ENCODE peak calls at places on chromosomes 7 and 10, in nine cellular contexts. L is mesothelial cell of epicardium, G is astrocyte of the spinal cord, X is endothelial cell, E is transverse colon, C is A549, N is cardiac muscle cell, O is thyroid gland, R is ovary. M is an unnamed sample.

GRCh38 chr10:35340975-35341374 is 4.7 kb downstream of the CCNY start:
- DNase-seq in L (no peak), G (no peak), X (no peak), E (no peak), C (no peak), N (peak), O (no peak), R (no peak), M (no peak)

GRCh38 chr7:78435355-78435754 is 636.8 kb downstream of the PHTF2 start:
- DNase-seq in L (no peak), G (no peak), X (no peak), E (no peak), C (no peak), N (no peak), O (peak), R (no peak), M (no peak)

GRCh38 chr7:147519062-147519461 is 1071.5 kb upstream of the C7orf33 start:
- DNase-seq in L (no peak), G (no peak), X (no peak), E (no peak), C (no peak), N (no peak), O (no peak), R (no peak), M (no peak)

GRCh38 chr10:71812016-71812912 is 38.8 kb downstream of the PSAP start:
- DNase-seq in L (peak), G (peak), X (peak), E (peak), C (peak), N (peak), O (peak), R (peak), M (peak)

GRCh38 chr7:139081584-139081983 is 27.9 kb downstream of the ZC3HAV1 start:
- DNase-seq in L (no peak), G (no peak), X (no peak), E (no peak), C (no peak), N (no peak), O (no peak), R (no peak), M (no peak)

GRCh38 chr10:122310311-122311050 is 39.4 kb downstream of the BTBD16 start:
- DNase-seq in L (no peak), G (peak), X (peak), E (peak), C (peak), N (no peak), O (no peak), R (no peak), M (no peak)

GRCh38 chr10:66695046-66695445 is 230.8 kb upstream of the LRRTM3 start:
- DNase-seq in L (no peak), G (no peak), X (no peak), E (no peak), C (no peak), N (no peak), O (no peak), R (no peak), M (no peak)

GRCh38 chr10:72061491-72061890 is 26.9 kb downstream of the SPOCK2 start:
- DNase-seq in L (no peak), G (no peak), X (peak), E (no peak), C (no peak), N (no peak), O (no peak), R (no peak), M (no peak)

GRCh38 chr10:65811931-65812525 is 1113.8 kb upstream of the LRRTM3 start:
- DNase-seq in L (no peak), G (no peak), X (no peak), E (no peak), C (no peak), N (no peak), O (no peak), R (no peak), M (no peak)

GRCh38 chr7:71135663-71136062 is 3.7 kb downstream of the GALNT17 start:
- DNase-seq in L (no peak), G (no peak), X (no peak), E (no peak), C (no peak), N (no peak), O (no peak), R (peak), M (no peak)

GRCh38 chr7:1323178-1324027 is 90.7 kb downstream of the UNCX start:
- DNase-seq in L (peak), G (no peak), X (no peak), E (no peak), C (no peak), N (no peak), O (no peak), R (no peak), M (no peak)

DNA sequence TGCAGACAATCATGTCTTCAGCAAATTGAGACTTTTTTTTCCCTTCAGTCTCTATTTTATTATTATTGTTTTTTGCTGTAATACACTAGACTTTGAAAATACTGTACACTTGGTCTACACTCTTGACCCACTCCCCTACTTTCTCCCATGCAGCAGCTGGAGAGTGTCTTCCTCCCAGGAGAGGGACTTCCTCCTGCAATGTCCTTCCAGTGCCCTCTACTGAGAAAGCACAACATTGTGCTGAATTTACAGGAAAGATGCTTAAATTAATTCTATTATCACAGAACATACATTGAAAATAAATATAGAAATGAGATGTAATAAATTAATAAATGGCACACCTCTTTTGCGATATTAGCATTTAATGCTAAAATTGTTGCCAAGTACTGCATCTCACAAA is 411.3 kb downstream of the CCSER2 start:
- DNase-seq in L (no peak), G (no peak), X (no peak), E (no peak), C (no peak), N (peak), O (no peak), R (no peak), M (no peak)
- TF ChIP-seq CTCF in L (no peak), G (no peak), X (no peak), E (no peak), C (no peak), N (no peak), O (no peak), R (no peak), M (no peak)

DNA sequence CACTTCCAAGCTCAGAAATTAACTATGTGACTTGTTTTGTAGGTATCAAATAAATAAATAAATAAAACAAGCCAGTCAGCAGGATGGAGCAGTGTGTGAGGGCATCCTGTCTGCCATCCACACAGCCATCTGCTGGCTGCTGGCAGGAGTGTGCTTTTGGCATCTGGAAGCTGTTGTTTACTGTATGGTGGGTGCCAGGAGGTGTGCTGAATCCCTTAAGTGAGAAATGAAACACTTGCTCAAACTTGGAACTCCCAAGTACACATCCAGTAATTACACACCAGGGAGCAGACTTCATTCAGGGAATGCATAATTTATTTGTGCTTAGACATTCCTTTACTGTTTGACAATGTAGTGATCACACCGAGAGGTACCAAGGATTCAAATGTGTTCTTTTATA is 16.9 kb upstream of the TAX1BP1 start:
- DNase-seq in L (no peak), G (peak), X (peak), E (no peak), C (no peak), N (no peak), O (no peak), R (no peak), M (no peak)
- TF ChIP-seq CTCF in L (no peak), G (peak), X (no peak), E (no peak), C (peak), N (no peak), O (no peak), R (no peak), M (no peak)

DNA sequence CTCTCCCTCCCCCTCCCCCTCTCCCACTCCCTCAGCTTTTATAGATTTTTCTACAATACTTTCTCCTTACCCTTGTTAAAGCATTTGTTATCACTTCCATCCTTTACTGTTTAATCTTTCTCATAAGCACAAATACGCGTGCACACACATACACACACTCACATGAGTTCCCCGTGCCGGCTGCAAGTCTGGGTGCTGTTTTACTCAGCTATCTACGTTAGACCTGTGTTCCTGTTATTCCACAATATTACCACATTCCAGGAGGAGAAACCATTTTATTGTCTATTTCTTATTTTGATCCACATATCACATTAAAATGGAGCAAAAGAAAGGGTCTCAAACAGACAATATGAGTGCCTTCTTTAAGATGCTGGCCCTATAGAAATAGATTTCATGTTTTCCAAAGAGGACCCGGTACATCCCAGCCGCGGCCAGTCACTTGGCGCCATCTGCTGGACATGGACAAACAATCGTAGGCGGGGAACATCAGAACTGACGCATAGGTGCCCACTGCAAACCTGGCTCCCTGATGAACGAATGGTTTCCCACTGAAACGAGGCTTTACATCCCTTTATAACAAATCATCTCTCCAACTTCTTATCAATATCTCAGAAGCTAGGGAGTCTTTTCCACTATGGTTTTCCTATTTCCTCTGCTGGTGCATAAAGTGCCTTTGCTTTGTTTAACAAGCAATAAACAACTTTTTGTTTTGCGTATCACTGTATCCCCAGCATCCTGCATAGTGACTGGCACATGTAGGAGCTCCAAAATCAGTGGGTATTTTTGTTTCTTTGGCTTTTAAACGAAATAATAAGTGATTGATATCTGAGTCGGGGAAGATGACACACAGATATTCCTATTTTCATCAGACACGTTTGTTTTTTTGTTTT is 25.2 kb upstream of the OPTN start:
- DNase-seq in L (peak), G (peak), X (peak), E (peak), C (peak), N (peak), O (peak), R (peak), M (peak)
- TF ChIP-seq CTCF in L (peak), G (peak), X (peak), E (peak), C (peak), N (peak), O (peak), R (peak), M (peak)

DNA sequence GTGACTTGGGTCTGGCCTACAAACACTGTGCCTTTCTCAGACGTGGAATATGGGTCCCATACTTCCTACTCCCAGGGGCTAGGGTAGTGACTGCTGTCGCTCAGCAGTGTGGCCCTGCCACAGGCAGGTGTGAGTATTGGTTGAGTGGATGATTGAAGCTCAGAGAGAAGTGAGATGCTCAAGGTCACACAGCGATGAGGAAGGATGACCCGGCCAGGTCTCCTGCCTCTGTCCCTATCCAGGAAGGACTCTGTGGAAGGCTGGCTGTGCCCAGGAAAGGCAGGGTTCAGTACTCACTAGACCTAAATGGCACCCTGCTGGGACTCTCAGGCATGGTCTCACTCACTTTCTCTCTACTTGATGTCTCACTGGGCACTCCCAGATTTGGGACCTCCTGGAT is 2.8 kb downstream of the PRF1 start:
- DNase-seq in L (no peak), G (no peak), X (no peak), E (no peak), C (no peak), N (no peak), O (no peak), R (no peak), M (no peak)
- TF ChIP-seq CTCF in L (no peak), G (no peak), X (no peak), E (no peak), C (no peak), N (no peak), O (no peak), R (no peak), M (no peak)

DNA sequence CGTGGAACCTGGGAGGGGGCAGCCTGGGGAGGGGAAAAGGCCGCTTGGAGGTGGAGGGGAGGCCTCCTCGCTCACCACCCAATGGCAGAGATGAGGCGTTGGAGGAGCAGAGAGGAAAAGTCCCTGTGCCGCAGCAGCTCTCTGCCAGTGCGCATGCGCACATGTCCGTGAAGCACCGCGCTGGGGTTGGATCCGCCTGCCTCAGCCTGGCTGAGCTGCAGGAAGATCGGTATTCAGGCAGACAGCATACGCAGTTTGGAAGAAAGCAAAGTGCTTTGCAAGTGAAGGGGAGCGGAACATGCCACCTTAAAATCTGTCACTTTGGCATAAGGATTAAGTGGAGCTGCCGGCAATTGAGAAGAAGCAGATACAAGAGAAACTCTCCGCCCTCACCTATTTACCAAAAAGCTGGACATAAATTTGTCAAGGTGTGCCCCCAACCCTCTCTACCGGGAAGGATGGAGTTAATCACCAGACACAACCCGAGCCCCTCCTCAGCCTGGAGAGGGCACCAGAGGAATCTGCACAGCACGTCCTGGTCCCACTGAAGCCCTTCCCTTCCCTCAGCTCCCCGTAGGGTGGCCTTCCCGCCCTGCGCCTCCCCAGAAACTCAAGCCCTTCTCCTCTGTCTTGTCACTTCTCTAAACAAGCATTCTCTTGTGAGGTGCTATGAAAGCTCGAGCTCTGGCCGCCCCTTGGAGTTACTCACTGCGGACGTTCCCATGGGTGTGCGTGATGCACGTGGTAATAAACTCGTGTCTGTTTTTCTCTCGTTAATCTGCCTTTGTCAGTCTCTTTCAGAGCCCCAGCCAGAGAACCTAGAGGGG is 32.2 kb upstream of the TMEM72 start:
- DNase-seq in L (peak), G (peak), X (peak), E (peak), C (peak), N (peak), O (peak), R (peak), M (peak)
- TF ChIP-seq CTCF in L (peak), G (peak), X (no peak), E (no peak), C (no peak), N (peak), O (no peak), R (no peak), M (no peak)

GRCh38 chr10:101055416-101055815 is 6.4 kb upstream of the KAZALD1 start:
- DNase-seq in L (no peak), G (no peak), X (no peak), E (no peak), C (no peak), N (no peak), O (no peak), R (no peak), M (no peak)
- TF ChIP-seq CTCF in L (no peak), G (peak), X (no peak), E (no peak), C (no peak), N (peak), O (no peak), R (no peak), M (peak)

DNA sequence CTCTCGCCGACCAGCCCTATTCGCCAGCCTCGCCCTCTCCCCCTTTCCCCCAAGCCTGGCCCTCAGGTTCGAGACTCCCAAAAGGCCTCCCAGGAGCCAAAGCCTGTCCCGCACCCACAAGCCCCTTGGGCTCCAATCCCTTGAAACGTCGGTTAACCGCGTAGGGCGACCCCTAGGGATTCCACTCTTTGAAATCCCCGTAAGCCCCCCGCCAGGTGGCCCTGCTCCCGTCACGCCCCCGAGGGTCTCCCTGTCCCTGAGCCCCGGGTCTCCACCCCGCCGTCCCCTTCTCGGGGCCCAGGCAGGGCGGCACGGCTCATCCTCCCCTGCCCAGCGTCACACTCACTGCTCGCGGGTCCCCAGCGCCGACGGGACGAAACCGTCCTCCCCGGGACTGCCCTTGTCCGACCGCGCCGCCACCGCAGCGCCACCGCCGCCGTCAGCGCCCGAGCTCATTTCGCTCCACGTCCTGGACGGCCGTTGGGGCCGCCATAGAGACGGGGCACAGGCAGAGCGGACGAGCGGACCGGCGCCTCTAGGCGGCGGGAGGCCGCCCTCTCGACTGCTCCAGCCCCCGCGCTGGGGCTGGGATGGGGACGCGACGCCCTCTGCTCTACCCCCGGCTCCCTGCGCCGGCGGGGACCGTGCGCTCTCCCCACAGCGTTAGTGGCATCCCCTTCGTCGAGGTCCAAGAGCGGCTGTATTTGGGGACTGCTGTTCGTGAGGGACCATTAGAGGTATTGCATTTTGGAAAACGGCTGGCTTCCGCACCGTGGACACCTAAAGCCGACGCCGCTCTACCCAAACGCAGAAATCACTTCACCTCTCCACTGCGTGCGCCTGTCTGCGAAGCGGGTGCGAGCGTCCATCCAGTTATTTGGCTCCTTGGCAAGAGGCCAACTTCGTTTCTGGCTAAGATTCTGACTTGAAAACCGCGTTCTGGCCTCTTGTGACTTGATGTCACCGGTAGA is at the start of gene EEF1AKMT2:
- DNase-seq in L (peak), G (peak), X (peak), E (peak), C (peak), N (peak), O (peak), R (peak), M (peak)
- TF ChIP-seq CTCF in L (peak), G (no peak), X (peak), E (peak), C (peak), N (peak), O (peak), R (peak), M (peak)

GRCh38 chr7:142523821-142524460 is 225.3 kb upstream of the PRSS1 start:
- DNase-seq in L (no peak), G (no peak), X (no peak), E (no peak), C (no peak), N (no peak), O (no peak), R (no peak), M (no peak)
- TF ChIP-seq CTCF in L (no peak), G (peak), X (no peak), E (no peak), C (no peak), N (peak), O (no peak), R (no peak), M (no peak)

M was measured in GM13977.